ENCODE peak calls at places on chromosomes 3 and 15, in five cellular contexts. E, T, U, V and Y are unnamed samples.

GRCh38 chr3:177451940-177452484 is 254.7 kb upstream of the TBL1XR1 start:
- DNase-seq in E (peak; percentile 73), T (no peak), U (no peak), V (no peak), Y (no peak)

GRCh38 chr3:88572450-88572849 is 422.7 kb downstream of the C3orf38 start:
- DNase-seq in E (no peak), T (no peak), U (no peak), V (no peak), Y (no peak)

GRCh38 chr3:115148142-115148790 is 1.2 kb upstream of the ZBTB20 start:
- DNase-seq in E (peak; percentile 22), T (no peak), U (no peak), V (no peak), Y (no peak)

GRCh38 chr3:106032479-106032878 is 163.7 kb upstream of the CBLB start:
- DNase-seq in E (no peak), T (no peak), U (no peak), V (no peak), Y (no peak)

GRCh38 chr15:88454867-88455810 is 12.0 kb downstream of the MRPL46 start:
- DNase-seq in E (peak; percentile 82), T (peak; percentile 80), U (peak; percentile 87), V (peak; percentile 44), Y (peak; percentile 83)

GRCh38 chr3:182508896-182509295 is 284.4 kb upstream of the ATP11B start:
- DNase-seq in E (no peak), T (no peak), U (no peak), V (no peak), Y (peak; percentile 76)

GRCh38 chr3:72694398-72694797 is 153.8 kb downstream of the SHQ1 start:
- DNase-seq in E (peak; percentile 85), T (no peak), U (no peak), V (no peak), Y (no peak)

GRCh38 chr3:150371741-150372254 is 36.3 kb upstream of the TSC22D2 start:
- DNase-seq in E (peak; percentile 99), T (no peak), U (no peak), V (peak; percentile 12), Y (no peak)

GRCh38 chr3:155554777-155555445 is 190.0 kb downstream of the PLCH1 start:
- DNase-seq in E (no peak), T (peak; percentile 42), U (no peak), V (no peak), Y (peak; percentile 50)

GRCh38 chr3:153897842-153898241 is 223.3 kb upstream of the ARHGEF26 start:
- DNase-seq in E (no peak), T (peak; percentile 32), U (no peak), V (no peak), Y (no peak)

GRCh38 chr3:126556637-126557414 is 1.9 kb downstream of the C3orf22 start:
- DNase-seq in E (no peak), T (no peak), U (peak; percentile 53), V (no peak), Y (no peak)

GRCh38 chr15:68797157-68797556 is 23.5 kb downstream of the ANP32A start:
- DNase-seq in E (no peak), T (no peak), U (no peak), V (no peak), Y (no peak)

GRCh38 chr3:148953094-148953493 is 38.2 kb upstream of the GYG1 start:
- DNase-seq in E (no peak), T (no peak), U (no peak), V (no peak), Y (no peak)

GRCh38 chr3:185537369-185537970 is 14.9 kb downstream of the LIPH start:
- DNase-seq in E (peak; percentile 91), T (peak; percentile 89), U (peak; percentile 92), V (no peak), Y (peak; percentile 48)

GRCh38 chr15:78455749-78456148 is 17.7 kb downstream of the IREB2 start:
- DNase-seq in E (no peak), T (no peak), U (no peak), V (no peak), Y (no peak)

GRCh38 chr15:68192804-68193521 is 12.2 kb downstream of the CALML4 start:
- DNase-seq in E (no peak), T (no peak), U (peak; percentile 83), V (no peak), Y (no peak)

GRCh38 chr3:19543212-19543841 is 390.7 kb downstream of the EFHB start:
- DNase-seq in E (peak; percentile 0), T (peak; percentile 66), U (no peak), V (peak; percentile 9), Y (peak; percentile 73)

GRCh38 chr15:62584301-62585235 is 419.5 kb upstream of the C2CD4B start:
- DNase-seq in E (no peak), T (no peak), U (no peak), V (no peak), Y (no peak)

GRCh38 chr15:85545757-85546156 is 165.4 kb downstream of the AKAP13 start:
- DNase-seq in E (peak; percentile 34), T (no peak), U (no peak), V (no peak), Y (no peak)

GRCh38 chr15:77832874-77833273 is 200.2 kb upstream of the LINGO1 start:
- DNase-seq in E (no peak), T (no peak), U (no peak), V (no peak), Y (no peak)

GRCh38 chr3:70933105-70933810 is 620.8 kb upstream of the MDFIC2 start:
- DNase-seq in E (no peak), T (no peak), U (no peak), V (no peak), Y (no peak)

GRCh38 chr15:67148196-67148701 is 82.8 kb downstream of the SMAD3 start:
- DNase-seq in E (peak; percentile 65), T (no peak), U (no peak), V (no peak), Y (peak; percentile 45)

GRCh38 chr3:88480822-88481221 is 331.1 kb downstream of the C3orf38 start:
- DNase-seq in E (peak; percentile 1), T (no peak), U (no peak), V (no peak), Y (no peak)

GRCh38 chr3:155880286-155880685 is 9.8 kb downstream of the GMPS start:
- DNase-seq in E (no peak), T (no peak), U (no peak), V (no peak), Y (no peak)

GRCh38 chr15:89946681-89947313 is 34.0 kb upstream of the ARPIN start:
- DNase-seq in E (no peak), T (no peak), U (no peak), V (no peak), Y (no peak)

GRCh38 chr3:37808656-37809055 is 53.0 kb upstream of the CTDSPL start:
- DNase-seq in E (no peak), T (no peak), U (no peak), V (no peak), Y (no peak)

GRCh38 chr3:52005571-52005986 is 9.9 kb upstream of the RPL29 start:
- DNase-seq in E (peak; percentile 65), T (no peak), U (no peak), V (no peak), Y (no peak)

GRCh38 chr3:50474717-50475116 is 28.7 kb downstream of the CACNA2D2 start:
- DNase-seq in E (peak; percentile 50), T (no peak), U (no peak), V (no peak), Y (no peak)

GRCh38 chr15:80777836-80778620 is 1.1 kb upstream of the CEMIP start:
- DNase-seq in E (no peak), T (no peak), U (no peak), V (no peak), Y (no peak)

GRCh38 chr15:80778621-80778963 is 578 bp upstream of the CEMIP start:
- DNase-seq in E (no peak), T (no peak), U (no peak), V (no peak), Y (no peak)

GRCh38 chr15:80780416-80781221 is 1.4 kb downstream of the CEMIP start:
- DNase-seq in E (peak; percentile 74), T (no peak), U (no peak), V (peak; percentile 79), Y (no peak)

GRCh38 chr15:80778964-80779657 is at the start of gene CEMIP:
- DNase-seq in E (peak; percentile 89), T (peak; percentile 73), U (no peak), V (peak; percentile 80), Y (no peak)

GRCh38 chr15:80779658-80780415 is 667 bp downstream of the CEMIP start:
- DNase-seq in E (peak; percentile 58), T (no peak), U (no peak), V (peak; percentile 17), Y (no peak)
- H3K4me1 ChIP-seq in E (peaks cover 5% of the 10 kb centered on the region), T (no peaks in the 10 kb centered on the region), U (peaks cover 38% of the 10 kb centered on the region), V (peaks cover 15% of the 10 kb centered on the region), Y (no peaks in the 10 kb centered on the region)

DNA sequence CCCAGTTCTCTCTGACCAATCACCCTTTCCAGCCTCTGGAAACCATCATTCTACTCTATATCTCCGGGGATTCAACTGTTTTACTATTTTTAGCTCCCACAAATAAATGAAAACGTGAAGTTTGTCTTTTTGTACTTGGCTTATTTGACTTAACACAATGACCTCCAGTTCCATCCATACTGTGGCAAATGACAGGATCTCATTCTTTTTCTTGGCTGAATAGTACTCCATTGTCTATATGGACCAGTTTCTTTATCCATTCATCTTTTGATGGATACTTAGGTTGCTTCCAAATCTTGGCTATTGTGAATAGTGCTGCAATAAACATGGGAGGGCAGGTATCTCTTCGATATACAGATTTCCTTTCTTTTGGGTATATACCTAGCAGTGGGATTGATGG is 34.1 kb downstream of the NRROS start:
- DNase-seq in E (no peak), T (no peak), U (no peak), V (no peak), Y (no peak)
- H3K27ac ChIP-seq in E (no peak overlapping the region), T (no peak overlapping the region), U (no peak overlapping the region), V (no peak overlapping the region), Y (no peak overlapping the region)

GRCh38 chr3:13111173-13111873 is 38.1 kb upstream of the IQSEC1 start:
- DNase-seq in E (no peak), T (peak; percentile 40), U (no peak), V (no peak), Y (peak; percentile 44)
- H3K4me1 ChIP-seq in E (no peaks in the 10 kb centered on the region), T (peaks cover 19% of the 10 kb centered on the region), U (no peaks in the 10 kb centered on the region), V (no peaks in the 10 kb centered on the region), Y (peaks cover 45% of the 10 kb centered on the region)

GRCh38 chr3:45100998-45101407 is 45.2 kb downstream of the CDCP1 start:
- DNase-seq in E (peak; percentile 79), T (peak; percentile 37), U (no peak), V (no peak), Y (no peak)

GRCh38 chr3:45092132-45093031 is 53.8 kb downstream of the CDCP1 start:
- DNase-seq in E (peak; percentile 50), T (no peak), U (no peak), V (no peak), Y (no peak)

GRCh38 chr3:45097296-45097883 is 48.8 kb downstream of the CDCP1 start:
- DNase-seq in E (no peak), T (no peak), U (no peak), V (no peak), Y (no peak)

GRCh38 chr3:45098315-45098714 is 47.9 kb downstream of the CDCP1 start:
- DNase-seq in E (no peak), T (no peak), U (no peak), V (no peak), Y (no peak)

DNA sequence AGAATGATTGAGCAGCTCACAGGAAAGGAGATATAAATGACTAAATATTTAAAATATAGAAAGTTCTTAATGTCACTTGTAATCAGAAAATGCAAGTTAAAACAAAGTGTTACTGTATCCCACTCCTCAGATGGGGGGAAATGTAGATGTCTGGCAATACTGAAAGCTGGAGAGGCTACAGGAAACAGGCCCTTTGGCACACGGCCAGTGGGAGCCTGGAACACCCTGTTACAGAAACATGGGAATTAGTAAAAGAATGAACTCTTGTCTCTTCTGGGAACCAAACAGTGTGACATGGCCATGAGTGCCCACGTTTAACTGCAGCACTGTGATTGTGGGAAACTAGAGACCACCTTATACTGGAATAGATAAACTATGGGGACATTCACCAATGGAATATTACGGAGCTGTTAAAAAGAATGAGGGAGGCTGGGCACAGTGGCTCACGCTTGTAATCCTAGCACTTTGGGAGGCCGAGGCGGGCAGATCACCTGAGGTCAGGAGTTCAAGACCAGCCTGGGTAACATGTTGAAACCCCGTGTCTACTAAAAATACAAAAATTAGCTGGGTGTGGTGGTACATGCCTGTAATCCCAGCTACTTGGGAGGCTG is 50.2 kb downstream of the CDCP1 start:
- DNase-seq in E (peak; percentile 58), T (no peak), U (no peak), V (no peak), Y (no peak)
- H3K27ac ChIP-seq in E (no peak overlapping the region), T (no peak overlapping the region), U (no peak overlapping the region), V (no peak overlapping the region), Y (no peak overlapping the region)